ENCODE peak calls at places on chromosomes 2 and 18, in six cellular contexts. X is GM23338, M is BE2C, G is heart left ventricle, O is NT2/D1, T is gastrocnemius medialis. A is an unnamed sample.

GRCh38 chr2:179842498-179843153 is 18.8 kb downstream of the ZNF385B start:
- DNase-seq in G (no peak), T (no peak), X (peak; percentile 68), M (peak; percentile 48), O (no peak), A (no peak)

GRCh38 chr2:99488999-99489757 is 639 bp downstream of the REV1 start:
- DNase-seq in O (peak; percentile 39), X (peak; percentile 62), G (peak; percentile 88), M (peak; percentile 60), T (peak; percentile 39), A (no peak)

GRCh38 chr2:14781148-14781547 is 148.6 kb downstream of the LRATD1 start:
- DNase-seq in O (no peak), X (no peak), T (no peak), M (no peak), G (no peak), A (no peak)

GRCh38 chr2:241913703-241914102 is 44.2 kb downstream of the RTP5 start:
- DNase-seq in T (no peak), O (no peak), X (no peak), M (no peak), G (no peak), A (no peak)

GRCh38 chr18:58402247-58402646 is 226.6 kb downstream of the ALPK2 start:
- DNase-seq in T (no peak), G (no peak), O (no peak), M (peak; percentile 16), X (no peak), A (no peak)

GRCh38 chr2:139544452-139544851 is 764.3 kb upstream of the NXPH2 start:
- DNase-seq in X (peak; percentile 27), G (no peak), M (no peak), T (no peak), O (no peak), A (no peak)

GRCh38 chr2:176583530-176584101 is 314.4 kb downstream of the MTX2 start:
- DNase-seq in T (no peak), X (no peak), M (peak; percentile 8), O (no peak), G (no peak), A (no peak)

GRCh38 chr18:45839415-45840395 is 14.2 kb downstream of the SIGLEC15 start:
- DNase-seq in O (peak; percentile 15), M (no peak), X (peak; percentile 76), G (no peak), T (no peak), A (no peak)

GRCh38 chr2:240570531-240571313 is 2.4 kb downstream of the RNPEPL1 start:
- DNase-seq in O (no peak), M (peak; percentile 3), G (peak; percentile 48), T (no peak), X (no peak), A (peak; percentile 56)

GRCh38 chr2:159322419-159322818 is 35.9 kb upstream of the WDSUB1 start:
- DNase-seq in T (no peak), G (no peak), X (no peak), O (no peak), M (no peak), A (no peak)

GRCh38 chr18:41378628-41379027 is 576.4 kb upstream of the PIK3C3 start:
- DNase-seq in O (no peak), G (no peak), M (no peak), T (no peak), X (peak; percentile 60), A (no peak)

GRCh38 chr2:47010176-47010575 is 94.6 kb upstream of the MCFD2 start:
- DNase-seq in O (no peak), G (no peak), M (no peak), T (no peak), X (no peak), A (no peak)

GRCh38 chr2:172434821-172435607 is 7.6 kb downstream of the ITGA6 start:
- DNase-seq in X (peak; percentile 71), O (peak; percentile 54), M (no peak), G (no peak), T (no peak), A (no peak)

GRCh38 chr2:191043438-191043837 is 29.5 kb upstream of the STAT1 start:
- DNase-seq in T (no peak), X (no peak), M (no peak), O (no peak), G (no peak), A (no peak)

GRCh38 chr2:29063056-29063455 is 11.3 kb downstream of the PCARE start:
- DNase-seq in X (no peak), G (no peak), M (no peak), T (no peak), O (no peak), A (no peak)

GRCh38 chr18:64110692-64111480 is 38.0 kb downstream of the LINC00305 start:
- DNase-seq in G (no peak), O (no peak), M (no peak), T (no peak), X (no peak), A (no peak)

GRCh38 chr2:68689553-68690537 is 44.8 kb upstream of the ARHGAP25 start:
- DNase-seq in O (no peak), M (no peak), X (no peak), G (no peak), T (no peak), A (no peak)

GRCh38 chr2:142989276-142990204 is 112.1 kb downstream of the KYNU start:
- DNase-seq in G (no peak), X (peak; percentile 57), M (no peak), T (no peak), O (no peak), A (no peak)

GRCh38 chr18:43934322-43935050 is 657.2 kb upstream of the SYT4 start:
- DNase-seq in G (no peak), M (no peak), O (no peak), T (no peak), X (no peak), A (no peak)

GRCh38 chr2:28096421-28096820 is 205.9 kb downstream of the BABAM2 start:
- DNase-seq in T (no peak), G (no peak), O (no peak), X (no peak), M (no peak), A (no peak)

GRCh38 chr2:176758426-176758825 is 454.2 kb upstream of the HNRNPA3 start:
- DNase-seq in X (no peak), T (no peak), M (no peak), O (no peak), G (no peak), A (no peak)

GRCh38 chr2:240363718-240364581 is 71.5 kb upstream of the GPC1 start:
- DNase-seq in T (no peak), G (peak; percentile 40), O (no peak), M (no peak), X (no peak), A (no peak)

GRCh38 chr2:101036562-101036961 is 34.5 kb downstream of the RPL31 start:
- DNase-seq in G (no peak), X (peak; percentile 47), O (no peak), T (no peak), M (no peak), A (no peak)

GRCh38 chr2:51344886-51345285 is 313.0 kb upstream of the NRXN1 start:
- DNase-seq in T (no peak), O (no peak), X (no peak), M (no peak), G (no peak), A (no peak)

GRCh38 chr2:120735750-120736170 is at the start of gene GLI2:
- DNase-seq in M (peak; percentile 76), G (peak; percentile 85), T (peak; percentile 44), X (peak; percentile 90), O (peak; percentile 88), A (no peak)

GRCh38 chr2:9423922-9424272 is 443 bp downstream of the CPSF3 start:
- DNase-seq in T (no peak), X (peak; percentile 35), M (no peak), G (no peak), O (no peak), A (no peak)

GRCh38 chr18:28175930-28176673 is 828 bp downstream of the CDH2 start:
- DNase-seq in X (peak; percentile 62), G (no peak), M (peak; percentile 41), O (no peak), T (no peak), A (no peak)

DNA sequence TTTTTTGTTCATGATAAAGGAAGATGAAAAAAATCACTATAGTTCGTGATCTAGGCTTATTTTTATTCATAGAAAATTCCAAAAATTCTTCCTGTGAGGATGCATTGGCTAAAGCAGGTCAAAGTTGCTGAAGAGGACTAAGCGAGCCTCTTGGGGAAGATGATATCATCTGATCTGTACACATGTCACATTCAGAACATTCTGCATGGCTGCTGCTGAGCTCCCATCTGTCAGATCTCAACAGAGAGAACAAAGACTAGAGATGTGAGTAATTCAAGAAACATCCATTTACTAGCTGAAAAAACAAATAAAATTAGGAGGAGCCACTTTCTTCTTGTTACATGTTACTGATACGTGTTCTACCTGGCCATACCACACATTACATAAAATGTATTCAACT is 518.6 kb upstream of the FSIP2 start:
- DNase-seq in T (no peak), X (no peak), O (no peak), M (no peak), G (no peak), A (no peak)
- H3K4me3 ChIP-seq in T (no peak overlapping the region), X (no peak overlapping the region), O (no peak overlapping the region), M (no peak overlapping the region), G (no peak overlapping the region), A (no peak overlapping the region)

GRCh38 chr18:54232485-54233227 is 8.2 kb upstream of the MBD2 start:
- DNase-seq in O (no peak), M (no peak), T (no peak), X (peak; percentile 46), G (no peak), A (no peak)
- H3K27me3 ChIP-seq in O (no peaks in the 10 kb centered on the region), M (no peaks in the 10 kb centered on the region), T (no peaks in the 10 kb centered on the region), X (no peaks in the 10 kb centered on the region), G (no peaks in the 10 kb centered on the region), A (no peaks in the 10 kb centered on the region)

GRCh38 chr2:2116657-2117056 is 214.4 kb downstream of the MYT1L start:
- DNase-seq in O (no peak), T (no peak), G (no peak), X (no peak), M (peak; percentile 58), A (no peak)

GRCh38 chr2:2123259-2123658 is 207.8 kb downstream of the MYT1L start:
- DNase-seq in M (no peak), G (no peak), X (peak; percentile 42), T (no peak), O (peak; percentile 43), A (no peak)

GRCh38 chr2:2127474-2127873 is 203.6 kb downstream of the MYT1L start:
- DNase-seq in T (no peak), O (no peak), X (no peak), M (no peak), G (no peak), A (no peak)

GRCh38 chr2:2117923-2118322 is 213.2 kb downstream of the MYT1L start:
- DNase-seq in T (no peak), X (no peak), M (no peak), O (no peak), G (no peak), A (no peak)

DNA sequence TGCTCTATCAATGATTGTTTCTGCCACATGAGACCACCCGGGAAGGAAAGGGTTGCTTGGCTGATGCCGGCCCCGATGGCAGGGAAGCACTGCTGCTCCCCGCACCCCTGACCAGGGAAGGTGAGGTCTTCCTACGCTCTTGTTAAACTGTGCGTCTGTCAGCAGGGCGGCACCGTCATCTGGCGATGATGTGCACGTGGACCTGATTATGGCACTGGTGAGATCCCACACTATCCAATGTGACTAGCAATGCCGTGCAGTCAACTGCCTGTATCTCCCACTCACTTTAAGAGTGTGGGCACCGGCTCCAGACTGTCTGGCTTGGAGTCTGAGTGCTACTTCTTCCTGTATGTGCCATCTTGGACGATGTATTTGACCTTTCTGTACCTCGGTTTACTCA is 209.2 kb downstream of the MYT1L start:
- DNase-seq in G (no peak), T (no peak), M (no peak), X (no peak), O (no peak), A (no peak)
- H3K4me3 ChIP-seq in G (no peak overlapping the region), T (no peak overlapping the region), M (no peak overlapping the region), X (no peak overlapping the region), O (no peak overlapping the region), A (no peak overlapping the region)

GRCh38 chr2:163205696-163206267 is 367.2 kb upstream of the KCNH7 start:
- DNase-seq in M (no peak), O (no peak), G (no peak), T (no peak), X (no peak), A (no peak)
- H3K27me3 ChIP-seq in M (no peaks in the 10 kb centered on the region), O (no peaks in the 10 kb centered on the region), G (no peaks in the 10 kb centered on the region), T (no peaks in the 10 kb centered on the region), X (no peaks in the 10 kb centered on the region), A (no peaks in the 10 kb centered on the region)

A was measured in ascending aorta.